ENCODE peak calls at places on chromosomes 5 and 9, in four cellular contexts. I is lower leg skin; P is CD8-positive, alpha-beta memory T cell; D is aorta. Z is an unnamed sample.

GRCh38 chr5:852431-853401 is 1.9 kb upstream of the ZDHHC11 start:
- DNase-seq in I (no peak), D (peak), P (no peak), Z (peak)

GRCh38 chr9:71191708-71192107 is 70.3 kb upstream of the TRPM3 start:
- DNase-seq in P (no peak), I (no peak), D (no peak), Z (no peak)

GRCh38 chr5:172179032-172179989 is 8.7 kb downstream of the STK10 start:
- DNase-seq in P (peak), D (no peak), I (no peak), Z (no peak)

GRCh38 chr5:110258460-110258859 is 468.0 kb downstream of the TMEM232 start:
- DNase-seq in I (no peak), P (no peak), D (no peak), Z (no peak)

GRCh38 chr5:119397518-119398380 is 41.9 kb downstream of the TNFAIP8 start:
- DNase-seq in P (no peak), D (no peak), I (no peak), Z (no peak)

GRCh38 chr9:70484232-70485130 is 70.0 kb upstream of the KLF9 start:
- DNase-seq in I (no peak), P (peak), D (no peak), Z (no peak)

GRCh38 chr5:168707646-168708300 is 128.6 kb upstream of the PANK3 start:
- DNase-seq in P (no peak), D (no peak), I (peak), Z (no peak)

GRCh38 chr9:73583590-73583989 is 431.9 kb downstream of the ANXA1 start:
- DNase-seq in I (no peak), D (no peak), P (no peak), Z (no peak)

GRCh38 chr5:120683580-120683979 is 219.5 kb downstream of the PRR16 start:
- DNase-seq in I (no peak), P (no peak), D (no peak), Z (no peak)

GRCh38 chr9:134882204-134882785 is 1.7 kb downstream of the FCN2 start:
- DNase-seq in D (no peak), I (peak), P (no peak), Z (no peak)

GRCh38 chr9:81083821-81084512 is 605.4 kb downstream of the TLE1 start:
- DNase-seq in P (no peak), D (no peak), I (no peak), Z (no peak)

GRCh38 chr5:16862777-16863176 is 73.3 kb downstream of the MYO10 start:
- DNase-seq in P (no peak), I (no peak), D (no peak), Z (no peak)
- H3K4me3 ChIP-seq in P (no peak), I (no peak), D (no peak), Z (no peak)

GRCh38 chr5:77773734-77774280 is 2.3 kb downstream of the TBCA start:
- DNase-seq in I (no peak), D (no peak), P (no peak), Z (no peak)

GRCh38 chr5:77774981-77775772 is 962 bp downstream of the TBCA start:
- DNase-seq in D (no peak), I (no peak), P (no peak), Z (no peak)

GRCh38 chr5:77771452-77771851 is 4.7 kb downstream of the TBCA start:
- DNase-seq in I (no peak), D (no peak), P (no peak), Z (no peak)

GRCh38 chr5:77770293-77771005 is 5.7 kb downstream of the TBCA start:
- DNase-seq in I (no peak), D (no peak), P (no peak), Z (no peak)

GRCh38 chr5:77772729-77773128 is 3.4 kb downstream of the TBCA start:
- DNase-seq in D (no peak), I (no peak), P (no peak), Z (no peak)
- H3K4me3 ChIP-seq in D (no peak), I (no peak), P (no peak), Z (no peak)

GRCh38 chr9:115616666-115617239 is 498.8 kb upstream of the TNC start:
- DNase-seq in P (no peak), I (no peak), D (no peak), Z (no peak)
- H3K4me3 ChIP-seq in P (no peak), I (no peak), D (no peak), Z (no peak)

DNA sequence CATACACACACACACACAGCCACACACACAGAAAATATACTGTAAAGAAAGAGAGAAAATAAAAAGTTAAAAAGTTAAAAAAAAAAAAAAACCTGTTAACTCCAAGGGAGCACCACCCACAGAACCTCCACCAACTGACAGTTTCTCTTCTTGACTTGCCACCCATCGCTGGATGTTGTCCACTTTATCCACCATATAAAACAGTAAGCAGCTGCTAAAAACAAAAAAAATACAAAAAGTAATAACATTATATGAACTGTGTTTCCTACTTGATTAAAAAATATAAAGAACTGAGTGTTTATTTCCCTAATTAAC is 1.2 kb downstream of the PURA start:
- DNase-seq in I (no peak), D (no peak), P (no peak), Z (no peak)
- H3K4me3 ChIP-seq in I (no peak), D (peak), P (no peak), Z (peak)

GRCh38 chr9:37033753-37034319 is at the start of gene PAX5:
- DNase-seq in I (peak), D (no peak), P (no peak), Z (no peak)
- H3K4me3 ChIP-seq in I (no peak), D (no peak), P (no peak), Z (no peak)

DNA sequence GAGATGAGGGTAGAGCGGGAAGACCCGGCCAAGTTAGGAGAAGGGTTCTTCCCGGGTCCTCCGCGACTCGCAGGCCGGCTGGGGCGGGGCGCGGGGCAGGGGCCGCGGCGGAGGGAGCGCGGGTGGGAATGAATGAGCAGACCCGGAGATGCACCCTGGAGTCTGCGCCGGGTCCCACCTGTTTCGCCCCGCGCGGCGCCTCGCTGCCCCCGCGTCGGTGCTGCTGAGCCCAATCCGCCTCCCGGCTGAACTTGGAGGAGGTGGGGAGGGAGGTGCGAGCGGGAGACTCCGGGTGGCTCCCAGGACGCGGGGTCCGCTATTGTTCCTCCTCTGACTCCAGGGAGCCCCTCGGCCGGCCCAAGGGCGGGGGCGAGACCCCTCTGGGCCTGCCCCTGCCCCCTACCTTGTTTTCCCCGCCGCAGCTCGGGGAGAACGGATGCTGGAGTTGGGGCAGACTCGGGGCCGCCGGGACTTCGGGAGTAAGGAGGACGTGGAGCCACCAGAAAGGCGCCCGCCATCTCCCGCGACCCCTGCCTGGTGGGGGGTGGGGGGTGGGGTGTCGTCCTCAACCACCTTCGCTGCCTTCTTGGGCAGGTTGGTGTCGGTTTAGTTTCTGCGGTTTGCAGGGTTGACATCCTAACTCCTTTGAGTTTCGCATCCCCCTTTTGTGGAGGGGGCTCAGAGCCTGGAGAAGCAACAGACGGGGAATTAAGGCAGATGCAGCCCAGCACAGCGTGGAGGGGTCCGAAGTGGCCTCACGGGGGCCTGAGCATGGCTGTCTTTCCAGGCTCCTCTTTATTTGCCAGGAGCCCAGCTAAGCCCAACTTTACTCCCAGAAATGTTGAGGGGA is 797 bp downstream of the RAI14 start:
- DNase-seq in D (no peak), P (no peak), I (peak), Z (peak)
- H3K4me3 ChIP-seq in D (peak), P (peak), I (peak), Z (peak)

DNA sequence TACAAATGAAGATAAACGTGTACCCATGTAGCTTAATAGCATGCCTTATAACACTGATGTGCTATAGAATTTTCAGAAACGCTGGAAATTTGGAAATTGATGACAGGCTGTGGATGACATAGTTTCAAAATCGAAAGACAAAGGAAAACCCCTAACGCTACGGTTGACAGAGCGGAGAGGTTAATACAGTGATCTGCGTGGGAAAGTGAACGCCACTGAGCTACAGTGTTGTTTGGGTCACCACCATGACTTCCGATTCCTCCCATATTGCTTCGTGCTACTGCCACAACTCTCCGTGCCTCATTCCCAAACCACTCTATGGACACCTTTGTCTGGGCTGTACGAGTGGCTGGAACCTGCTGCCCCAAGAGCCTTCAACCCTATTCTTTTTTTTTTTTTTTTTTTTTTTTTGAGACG is 7.3 kb downstream of the OTP start:
- DNase-seq in D (no peak), P (no peak), I (no peak), Z (no peak)
- H3K4me3 ChIP-seq in D (no peak), P (peak), I (no peak), Z (no peak)

GRCh38 chr5:139795074-139796001 is at the start of gene PSD2:
- DNase-seq in P (no peak), I (no peak), D (peak), Z (no peak)
- H3K4me3 ChIP-seq in P (no peak), I (peak), D (peak), Z (peak)

DNA sequence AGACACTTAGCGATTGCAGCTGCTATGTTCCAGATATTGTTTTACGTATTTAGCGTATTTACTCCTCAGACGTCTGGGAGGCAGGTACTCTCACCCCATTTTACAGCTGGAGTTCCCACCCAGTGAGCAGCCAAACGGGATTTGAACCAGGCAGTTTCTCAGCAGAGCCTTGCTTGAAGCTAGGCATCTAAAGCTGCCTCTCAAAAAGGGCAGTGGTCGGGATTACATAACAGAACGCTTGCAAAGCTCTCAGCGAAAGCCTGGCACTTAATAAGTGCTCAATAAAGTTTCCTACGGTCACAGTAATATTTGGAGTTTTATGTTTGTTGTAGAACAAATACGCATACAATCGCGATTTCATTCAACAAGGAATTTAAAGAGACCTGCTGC is 302 bp upstream of the BSPRY start:
- DNase-seq in P (no peak), D (no peak), I (no peak), Z (no peak)
- H3K4me3 ChIP-seq in P (no peak), D (peak), I (peak), Z (peak)

DNA sequence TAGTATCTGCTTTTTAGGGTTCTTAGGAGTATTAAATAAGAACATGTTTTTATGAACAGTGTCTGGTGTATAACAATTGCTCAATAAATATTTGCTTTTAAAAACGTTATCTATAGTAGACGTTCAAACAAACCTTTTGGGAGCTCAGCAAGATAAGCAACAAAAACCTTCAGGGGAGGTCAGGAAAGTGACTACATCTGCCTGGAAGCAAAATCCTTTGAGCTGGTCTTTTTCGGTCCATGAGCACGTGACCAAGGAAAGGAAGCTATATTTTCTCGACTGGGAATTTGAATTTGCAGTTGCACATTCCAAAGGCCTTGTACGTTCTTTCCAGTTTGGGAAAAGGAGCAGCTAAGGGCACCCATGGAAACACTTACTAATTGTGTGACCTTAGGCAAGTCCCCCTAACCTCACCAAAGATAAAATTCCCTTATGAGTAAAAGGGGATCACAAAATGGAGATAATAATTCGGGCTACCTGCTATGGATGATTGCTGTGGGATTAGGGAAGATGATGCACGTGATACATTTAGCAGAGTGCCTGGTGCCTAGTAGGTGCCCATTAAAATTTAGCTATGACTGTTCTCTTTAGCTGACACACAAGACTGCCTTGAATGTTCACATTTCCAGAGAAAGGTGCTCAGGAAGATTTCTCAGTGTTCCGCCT is 45.4 kb downstream of the PTTG1 start:
- DNase-seq in I (no peak), P (no peak), D (no peak), Z (no peak)
- H3K4me3 ChIP-seq in I (no peak), P (peak), D (no peak), Z (no peak)